ENCODE peak calls at places on chromosomes 3 and 15, in seven cellular contexts. I is HCT116, P is fibroblast of lung, U is IMR-90, O is PC-3, M is neural progenitor cell, S is astrocyte. F is an unnamed sample.

GRCh38 chr3:126961791-126962461 is 21.0 kb upstream of the PLXNA1 start:
- DNase-seq in S (no peak), I (no peak), M (no peak), U (no peak), P (no peak), O (no peak), F (no peak)

GRCh38 chr3:45462522-45463262 is 74.3 kb downstream of the LARS2 start:
- DNase-seq in M (no peak), U (peak), S (peak), O (no peak), I (no peak), P (peak), F (no peak)

GRCh38 chr3:66366747-66367146 is 134.1 kb downstream of the LRIG1 start:
- DNase-seq in O (no peak), S (no peak), I (no peak), U (no peak), P (no peak), M (no peak), F (no peak)

GRCh38 chr15:48717458-48717857 is 71.9 kb upstream of the FBN1 start:
- DNase-seq in I (no peak), P (no peak), S (no peak), M (no peak), O (peak), U (peak), F (no peak)

GRCh38 chr15:100192092-100192695 is 149.6 kb downstream of the ADAMTS17 start:
- DNase-seq in O (peak), I (no peak), S (no peak), P (no peak), M (no peak), U (no peak), F (peak)

GRCh38 chr3:104825116-104825515 is 541.6 kb upstream of the ALCAM start:
- DNase-seq in O (no peak), P (peak), S (no peak), M (peak), I (no peak), U (peak), F (no peak)

GRCh38 chr15:39193611-39194010 is 387.3 kb upstream of the THBS1 start:
- DNase-seq in I (no peak), S (no peak), U (no peak), M (no peak), O (no peak), P (no peak), F (no peak)

GRCh38 chr3:116103868-116104530 is 341.3 kb downstream of the LSAMP start:
- DNase-seq in U (no peak), O (no peak), M (no peak), I (no peak), P (no peak), S (no peak), F (peak)

GRCh38 chr15:41180206-41180789 is 50.3 kb downstream of the EXD1 start:
- DNase-seq in O (peak), S (peak), I (no peak), P (peak), M (peak), U (peak), F (no peak)

GRCh38 chr3:192892981-192893827 is 24.5 kb downstream of the MB21D2 start:
- DNase-seq in P (peak), U (peak), I (peak), S (peak), M (peak), O (peak), F (no peak)

GRCh38 chr3:124584552-124585391 is 145.5 kb upstream of the UMPS start:
- DNase-seq in U (peak), I (peak), O (peak), M (peak), P (peak), S (peak), F (no peak)

GRCh38 chr3:108100906-108101305 is 10.1 kb upstream of the CD47 start:
- DNase-seq in M (no peak), P (no peak), U (no peak), I (no peak), O (no peak), S (no peak), F (no peak)

GRCh38 chr3:25915673-25916072 is 125.8 kb downstream of the OXSM start:
- DNase-seq in S (no peak), U (peak), O (peak), I (no peak), P (no peak), M (no peak), F (no peak)

GRCh38 chr15:63191895-63192603 is 2.6 kb downstream of the RAB8B start:
- DNase-seq in I (no peak), P (no peak), S (no peak), U (no peak), O (no peak), M (no peak), F (no peak)

GRCh38 chr15:56217341-56217740 is 26.3 kb downstream of the RFX7 start:
- DNase-seq in O (no peak), U (no peak), S (no peak), I (no peak), P (no peak), M (no peak), F (no peak)

GRCh38 chr15:71730277-71731144 is 79.8 kb upstream of the NR2E3 start:
- DNase-seq in P (peak), S (peak), M (peak), I (peak), O (peak), U (peak), F (peak)

GRCh38 chr3:170467007-170467406 is 48.3 kb downstream of the CLDN11 start:
- DNase-seq in M (no peak), S (no peak), U (no peak), O (no peak), P (no peak), I (no peak), F (no peak)

GRCh38 chr15:57651445-57651844 is 55.1 kb upstream of the POLR2M start:
- DNase-seq in U (no peak), O (no peak), M (no peak), S (no peak), I (no peak), P (no peak), F (no peak)

DNA sequence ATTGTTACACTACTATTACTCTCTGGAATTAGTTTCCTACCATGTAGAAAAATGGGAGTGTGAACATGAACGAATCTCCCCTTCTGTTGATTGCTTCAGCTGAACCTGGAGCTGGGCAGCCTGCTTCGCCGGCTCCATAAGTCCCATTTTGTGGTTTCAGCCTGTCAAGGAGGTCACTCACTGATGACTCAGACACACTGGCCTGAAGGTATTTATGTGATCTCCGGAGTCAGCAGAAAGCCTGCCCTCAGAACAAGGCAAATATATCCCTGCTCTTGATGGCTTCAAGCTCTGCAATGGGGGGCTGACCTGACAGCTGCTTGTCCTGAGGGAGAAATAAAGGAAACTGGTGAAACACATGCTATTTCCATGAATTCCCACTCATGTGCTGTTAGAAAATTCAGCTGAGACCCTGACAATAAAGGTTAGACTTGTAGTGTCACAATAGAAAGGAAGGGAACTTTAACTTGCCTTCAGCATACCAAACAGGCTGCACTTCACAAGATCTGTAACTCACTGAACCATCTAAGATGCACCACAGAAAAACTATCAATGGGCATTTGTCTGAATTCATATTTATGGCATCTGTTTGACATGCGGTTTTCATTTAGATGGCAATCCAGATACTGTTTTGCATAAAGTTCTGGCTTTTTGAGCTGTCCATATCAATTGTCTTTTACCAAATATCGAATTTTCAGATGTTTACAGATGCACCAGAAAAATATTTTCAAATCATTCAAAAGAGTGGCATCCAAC is 282.0 kb upstream of the VEPH1 start:
- DNase-seq in O (peak), M (no peak), S (peak), P (peak), U (peak), I (peak), F (no peak)
- H3K27ac ChIP-seq in O (peak), M (no peak), S (peak), P (peak), U (no peak), I (no peak), F (no peak)

GRCh38 chr3:10142707-10143560 is 1.4 kb downstream of the VHL start:
- DNase-seq in U (no peak), M (no peak), O (peak), S (no peak), I (no peak), P (no peak), F (no peak)
- H3K9ac ChIP-seq in U (no peak), M (peak), O (peak), S (peak), I (peak), P (no peak), F (peak)

DNA sequence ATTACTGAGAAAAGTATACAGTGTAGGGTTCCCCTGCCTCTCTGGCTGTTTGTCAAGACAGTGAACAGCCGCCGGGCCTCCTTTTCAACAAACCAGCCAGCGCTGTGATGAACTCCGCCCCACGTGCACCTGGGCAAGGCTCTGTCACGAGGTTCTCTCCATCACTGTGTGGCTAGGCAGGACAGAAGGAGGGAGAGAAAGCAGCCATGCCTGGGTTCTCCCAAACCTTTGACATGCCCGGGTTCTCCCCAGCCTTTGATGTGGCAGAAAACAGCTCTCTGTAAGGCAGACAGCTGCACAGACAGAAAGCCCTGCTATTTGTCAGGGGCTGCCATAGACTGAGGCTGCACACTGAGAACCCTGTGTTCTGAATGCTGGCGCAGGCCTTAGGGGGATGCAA is 101.4 kb upstream of the TRPM1 start:
- DNase-seq in U (no peak), M (no peak), S (no peak), O (no peak), I (no peak), P (no peak), F (no peak)
- H3K4me3 ChIP-seq in U (no peak), M (no peak), S (no peak), O (no peak), I (no peak), P (no peak), F (no peak)

GRCh38 chr15:83653639-83654378 is at the start of gene ADAMTSL3:
- DNase-seq in M (peak), I (no peak), S (peak), P (peak), O (peak), U (no peak), F (no peak)
- H3K27ac ChIP-seq in M (no peak), I (no peak), S (no peak), P (no peak), O (no peak), U (no peak), F (no peak)

DNA sequence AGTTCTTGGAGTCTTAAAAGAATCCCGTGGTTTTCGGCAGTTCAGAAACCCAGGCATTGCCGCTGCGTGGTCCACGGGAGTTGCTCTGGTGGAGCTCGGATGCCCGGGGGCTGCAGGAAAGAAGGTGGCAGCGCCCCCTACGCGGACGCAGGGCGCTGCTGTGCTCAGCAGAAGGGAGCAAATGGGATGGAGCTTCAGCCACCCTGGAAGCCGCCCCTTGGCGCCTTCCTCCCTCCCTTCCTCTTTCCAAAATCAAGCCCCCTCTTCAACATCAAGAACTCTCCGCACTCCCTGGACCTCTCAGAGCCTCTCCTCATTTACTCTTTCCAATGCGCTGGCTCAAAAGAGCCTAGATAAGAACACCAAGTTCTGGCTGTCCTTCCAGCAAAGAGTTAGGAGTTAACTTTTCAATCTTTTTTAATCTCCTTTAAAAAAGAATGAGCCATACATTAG is 880 bp upstream of the CHRNA7 start:
- DNase-seq in I (no peak), M (peak), P (no peak), S (no peak), O (no peak), U (no peak), F (no peak)
- H3K9ac ChIP-seq in I (no peak), M (no peak), P (no peak), S (peak), O (no peak), U (no peak), F (no peak)

DNA sequence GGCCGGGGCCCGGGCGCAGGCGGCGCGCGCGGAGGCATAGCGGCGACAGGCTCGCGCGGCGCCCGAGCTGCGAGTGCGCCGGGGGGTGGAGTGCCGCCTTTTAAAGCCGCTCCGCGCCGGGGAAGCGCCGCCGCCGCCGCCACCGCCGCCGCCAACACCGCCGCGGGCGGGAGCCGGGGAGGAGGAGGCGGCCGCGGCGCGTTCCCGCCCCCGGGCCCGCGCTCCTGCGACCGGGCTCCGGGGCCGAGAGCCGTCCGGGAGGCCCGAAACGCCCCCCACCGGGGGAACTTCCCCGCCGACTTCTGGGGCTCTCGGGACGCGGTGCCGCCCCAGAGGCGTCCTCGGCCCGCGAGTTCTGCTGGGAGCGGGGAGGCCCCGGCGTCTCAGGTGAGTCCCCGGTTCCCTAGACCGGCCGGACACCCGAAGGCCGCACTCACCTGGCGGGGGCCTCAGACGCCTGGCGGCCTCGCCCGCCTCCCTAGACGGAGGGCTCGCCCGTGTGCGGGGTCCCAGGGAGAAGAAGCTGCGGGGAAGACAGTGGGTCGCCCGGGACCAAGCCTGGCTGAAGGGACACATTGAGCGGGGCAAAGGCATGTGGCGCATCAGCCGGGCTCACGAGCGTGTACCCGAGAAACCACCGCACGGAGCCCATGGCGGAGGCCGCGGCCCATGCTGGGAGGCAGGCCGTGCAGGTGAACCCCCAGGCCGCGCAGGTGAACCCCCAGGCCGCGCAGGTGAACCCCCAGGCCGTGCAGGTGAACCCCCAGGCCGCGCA is at the start of gene PCSK6:
- DNase-seq in S (no peak), I (no peak), U (no peak), M (peak), P (peak), O (no peak), F (no peak)
- H3K4me3 ChIP-seq in S (no peak), I (peak), U (no peak), M (peak), P (no peak), O (no peak), F (peak)

GRCh38 chr3:41174703-41174964 is 24.7 kb upstream of the CTNNB1 start:
- DNase-seq in O (no peak), P (no peak), M (no peak), I (no peak), U (no peak), S (no peak), F (no peak)
- H3K27ac ChIP-seq in O (no peak), P (no peak), M (no peak), I (no peak), U (no peak), S (no peak), F (no peak)